ENCODE peak calls at places on chromosomes 16 and 17, in five cellular contexts. J is mesothelial cell of epicardium, B is T follicular helper cell, Y is IMR-90, F is sciatic nerve. D is an unnamed sample.

GRCh38 chr17:1083451-1084187 is 86.7 kb downstream of the TIMM22 start:
- DNase-seq in F (no peak), Y (no peak), B (no peak), J (no peak), D (no peak)

GRCh38 chr16:71338193-71338592 is 20.3 kb upstream of the CALB2 start:
- DNase-seq in F (no peak), B (no peak), Y (no peak), J (no peak), D (no peak)

GRCh38 chr16:83134638-83135037 is 507.9 kb downstream of the CDH13 start:
- DNase-seq in Y (no peak), J (no peak), B (no peak), F (no peak), D (no peak)

GRCh38 chr16:84795338-84796053 is 24.3 kb upstream of the CRISPLD2 start:
- DNase-seq in F (peak), Y (peak), B (no peak), J (no peak), D (no peak)

GRCh38 chr17:44901323-44901965 is 2.2 kb upstream of the EFTUD2 start:
- DNase-seq in J (no peak), Y (peak), F (no peak), B (no peak), D (no peak)

GRCh38 chr17:71938340-71939010 is 182.3 kb upstream of the SOX9 start:
- DNase-seq in F (no peak), B (no peak), Y (no peak), J (no peak), D (no peak)

GRCh38 chr17:65181237-65182061 is 44.3 kb downstream of the RGS9 start:
- DNase-seq in Y (no peak), F (no peak), B (no peak), J (no peak), D (no peak)

GRCh38 chr17:67490471-67490870 is 113.4 kb downstream of the PITPNC1 start:
- DNase-seq in F (no peak), Y (no peak), J (peak), B (no peak), D (no peak)

GRCh38 chr16:65375651-65376050 is 253.8 kb upstream of the CDH11 start:
- DNase-seq in J (no peak), F (no peak), B (no peak), Y (peak), D (no peak)

GRCh38 chr17:68634345-68634876 is 33.2 kb upstream of the FAM20A start:
- DNase-seq in J (no peak), B (no peak), F (no peak), Y (no peak), D (no peak)

GRCh38 chr17:57424777-57425188 is 168.5 kb downstream of the MSI2 start:
- DNase-seq in B (no peak), F (no peak), J (no peak), Y (peak), D (no peak)

D was measured in activated CD4-positive, alpha-beta T cell treated with anti-CD3 and anti-CD28 coated beads for 1 hour.